ENCODE peak calls at places on chromosome 20, in eight cellular contexts. P is A549, S is HCT116, U is HepG2, Q is GM12878, O is endothelial cell of umbilical vein, I is H1, D is K562. E is an unnamed sample.
A peak's percentile ranks its signal among the peaks of the same experiment; 100 is the strongest.

GRCh38 chr20:13101701-13102100 is 92.9 kb downstream of the SPTLC3 start:
- DNase-seq in U (no peak), P (no peak), O (no peak), I (no peak), S (no peak), Q (no peak), D (no peak), E (no peak)

GRCh38 chr20:5448449-5449118 is 131.8 kb upstream of the PROKR2 start:
- DNase-seq in S (peak; percentile 38), Q (no peak), U (peak; percentile 57), I (peak; percentile 36), D (peak; percentile 29), P (peak; percentile 61), O (peak; percentile 49), E (peak; percentile 55)

GRCh38 chr20:38579921-38580320 is 1.1 kb upstream of the ADIG start:
- DNase-seq in Q (no peak), I (no peak), S (no peak), O (no peak), D (no peak), P (no peak), U (no peak), E (no peak)

GRCh38 chr20:2851086-2851485 is 10.5 kb downstream of the VPS16 start:
- DNase-seq in S (no peak), I (no peak), U (no peak), Q (no peak), P (no peak), O (no peak), D (no peak), E (no peak)

GRCh38 chr20:36085686-36086267 is 68.8 kb upstream of the EPB41L1 start:
- DNase-seq in U (peak; percentile 72), O (no peak), I (no peak), Q (no peak), P (peak; percentile 98), D (peak; percentile 82), S (peak; percentile 84), E (peak; percentile 76)

GRCh38 chr20:11001767-11002540 is 328.2 kb upstream of the JAG1 start:
- DNase-seq in P (peak; percentile 98), U (peak; percentile 74), O (peak; percentile 71), I (peak; percentile 17), Q (no peak), S (peak; percentile 95), D (no peak), E (peak; percentile 96)

GRCh38 chr20:62745279-62745958 is 36.8 kb downstream of the NTSR1 start:
- DNase-seq in Q (no peak), D (no peak), U (no peak), I (no peak), O (no peak), P (no peak), S (no peak), E (no peak)

GRCh38 chr20:21395666-21396044 is 1.7 kb downstream of the NKX2-4 start:
- DNase-seq in I (no peak), S (no peak), Q (no peak), U (no peak), P (no peak), D (no peak), O (no peak), E (no peak)

DNA sequence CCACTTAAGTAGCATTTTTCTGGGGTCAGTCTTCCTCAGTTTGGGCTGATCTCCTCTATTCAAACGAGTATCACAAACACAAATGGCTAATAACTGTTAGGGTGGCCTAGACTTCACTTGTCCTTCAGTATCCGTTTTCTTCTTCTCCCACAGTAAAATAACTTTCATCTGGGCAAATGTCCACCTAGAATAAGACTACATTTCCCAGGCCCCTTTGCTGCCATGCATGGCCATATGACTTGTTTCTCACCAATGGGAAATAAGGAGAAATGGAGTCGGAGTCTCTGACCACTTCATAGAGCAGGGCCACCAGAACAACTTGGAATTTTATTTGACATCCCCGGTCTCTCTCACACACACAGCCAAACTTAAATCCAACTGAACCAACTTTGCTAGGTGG is 51.4 kb downstream of the SULF2 start:
- DNase-seq in Q (no peak), O (no peak), I (no peak), U (no peak), P (no peak), D (peak; percentile 23), S (no peak), E (no peak)
- TF ChIP-seq CTCF in Q (no peak), O (no peak), I (no peak), U (no peak), P (no peak), D (no peak), S (no peak), E (no peak)

GRCh38 chr20:22578221-22579118 is 5.9 kb downstream of the FOXA2 start:
- DNase-seq in U (peak; percentile 76), P (peak; percentile 41), D (no peak), O (no peak), S (no peak), I (no peak), Q (no peak), E (no peak)

GRCh38 chr20:22579119-22579427 is 5.3 kb downstream of the FOXA2 start:
- DNase-seq in U (no peak), S (no peak), Q (no peak), P (no peak), D (no peak), O (no peak), I (no peak), E (no peak)

GRCh38 chr20:22576273-22576672 is 8.1 kb downstream of the FOXA2 start:
- DNase-seq in U (peak; percentile 27), S (no peak), P (no peak), I (no peak), Q (no peak), O (no peak), D (no peak), E (no peak)

GRCh38 chr20:22576733-22577514 is 7.4 kb downstream of the FOXA2 start:
- DNase-seq in I (no peak), O (no peak), S (no peak), P (no peak), D (no peak), U (peak; percentile 37), Q (no peak), E (no peak)

GRCh38 chr20:22577515-22578220 is 6.7 kb downstream of the FOXA2 start:
- DNase-seq in Q (no peak), S (no peak), I (no peak), O (no peak), U (peak; percentile 52), D (no peak), P (no peak), E (no peak)
- TF ChIP-seq POLR2A in Q (no peak), S (no peak), I (no peak), O (no peak), U (peak; percentile 70), D (no peak), P (no peak), E (no peak)

DNA sequence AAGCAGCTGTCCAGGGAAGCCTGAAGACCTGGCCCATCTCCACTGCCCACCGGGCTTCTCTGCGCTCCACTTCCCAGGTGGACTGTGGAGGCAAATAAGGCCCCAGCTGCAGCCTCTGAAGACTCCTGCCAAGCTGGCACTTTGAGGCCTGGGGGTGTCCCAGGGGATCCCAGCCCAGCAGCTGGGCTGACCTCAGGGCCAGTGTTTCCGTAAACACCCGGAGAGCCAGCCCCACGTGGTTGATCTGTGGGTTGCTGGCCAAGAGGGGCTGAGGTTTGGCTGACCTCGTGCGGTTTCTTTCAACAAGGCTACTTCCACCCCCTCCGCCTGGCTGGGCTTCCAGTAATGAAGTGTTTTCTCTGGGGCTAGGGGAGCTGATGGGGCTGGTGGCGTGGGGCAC is 12.4 kb upstream of the CCN5 start:
- DNase-seq in S (no peak), O (peak; percentile 94), I (no peak), P (no peak), D (no peak), U (no peak), Q (no peak), E (peak; percentile 93)
- TF ChIP-seq MAX in S (no peak), O (peak; percentile 92), I (no peak), P (no peak), D (no peak), U (peak; percentile 28), Q (peak; percentile 62), E (peak; percentile 100)

DNA sequence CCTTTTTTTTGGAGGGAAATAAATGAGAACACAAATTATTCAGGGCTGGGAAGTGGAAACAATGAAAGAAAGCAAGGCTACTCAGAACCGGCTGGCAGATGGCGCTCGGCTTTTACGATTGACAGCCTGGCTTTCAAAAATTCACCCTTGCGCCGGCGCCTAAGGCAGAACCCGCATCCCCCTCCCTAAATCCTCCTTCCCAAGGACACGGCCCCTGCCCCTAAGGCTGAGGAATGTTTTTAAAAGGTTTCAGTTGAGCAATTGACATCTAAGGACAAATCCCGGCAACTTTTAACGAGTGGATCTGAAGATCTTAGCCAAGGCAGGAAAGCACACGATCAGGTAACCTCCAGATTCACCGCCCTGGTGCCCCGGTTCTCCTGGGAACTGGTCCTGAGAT is 16.3 kb downstream of the GNAS start:
- DNase-seq in Q (no peak), S (no peak), O (no peak), U (no peak), I (no peak), D (peak; percentile 49), P (no peak), E (no peak)
- TF ChIP-seq CTCF in Q (peak; percentile 37), S (no peak), O (peak; percentile 25), U (peak; percentile 78), I (peak; percentile 35), D (peak; percentile 57), P (no peak), E (no peak)